ENCODE peak calls at places on chromosomes 13 and 19, in six cellular contexts. P, B, C, I, Q and X are unnamed samples.

GRCh38 chr19:30313353-30313750 is 58.8 kb upstream of the ZNF536 start:
- DNase-seq in P (no peak), B (no peak), Q (no peak), C (no peak), I (no peak), X (no peak)

GRCh38 chr13:44142540-44142867 is 231.1 kb upstream of the SERP2 start:
- DNase-seq in I (no peak), C (no peak), B (no peak), Q (no peak), P (no peak), X (peak; percentile 39)

GRCh38 chr19:8269724-8270123 is 38.4 kb downstream of the CD320 start:
- DNase-seq in C (no peak), I (no peak), P (no peak), B (no peak), Q (no peak), X (no peak)

GRCh38 chr13:29707876-29708543 is 112.5 kb upstream of the SLC7A1 start:
- DNase-seq in P (no peak), B (no peak), Q (peak; percentile 74), C (no peak), I (no peak), X (peak; percentile 52)

GRCh38 chr19:3653865-3654513 is 27.4 kb upstream of the CACTIN start:
- DNase-seq in P (no peak), C (no peak), B (no peak), I (no peak), Q (no peak), X (no peak)

GRCh38 chr19:8074501-8074900 is 21.9 kb downstream of the CCL25 start:
- DNase-seq in B (no peak), P (no peak), I (no peak), C (no peak), Q (no peak), X (no peak)

GRCh38 chr13:80921556-80921955 is 580.6 kb upstream of the SPRY2 start:
- DNase-seq in P (no peak), Q (no peak), C (no peak), I (no peak), B (no peak), X (no peak)

GRCh38 chr13:94988654-94989053 is 276.3 kb upstream of the SOX21 start:
- DNase-seq in I (no peak), C (no peak), Q (no peak), B (no peak), P (no peak), X (no peak)